ENCODE peak calls at places on chromosomes 16 and 17, in eight cellular contexts. One of them, this sample, is unnamed.

GRCh38 chr16:11354733-11355574 is 9.7 kb downstream of the RMI2 start:
- DNase-seq in A172: no peak
- DNase-seq in NCI-H2081: no peak
- DNase-seq in cardiac muscle cell: peak
- DNase-seq in NCI-H524: no peak
- DNase-seq in activated naive CD4-positive, alpha-beta T cell: peak
- DNase-seq in skeletal muscle cell: no peak
- DNase-seq in GM23248: no peak
- DNase-seq in this sample: peak

GRCh38 chr16:4203748-4204147 is 38.1 kb downstream of the SRL start:
- DNase-seq in A172: no peak
- DNase-seq in NCI-H2081: no peak
- DNase-seq in cardiac muscle cell: no peak
- DNase-seq in NCI-H524: no peak
- DNase-seq in activated naive CD4-positive, alpha-beta T cell: no peak
- DNase-seq in skeletal muscle cell: no peak
- DNase-seq in GM23248: no peak
- DNase-seq in this sample: no peak

GRCh38 chr17:4412933-4413831 is 20.6 kb upstream of the SPNS3 start:
- DNase-seq in A172: peak
- DNase-seq in NCI-H2081: peak
- DNase-seq in cardiac muscle cell: peak
- DNase-seq in NCI-H524: peak
- DNase-seq in activated naive CD4-positive, alpha-beta T cell: peak
- DNase-seq in skeletal muscle cell: peak
- DNase-seq in GM23248: peak
- DNase-seq in this sample: peak

GRCh38 chr16:77943770-77944169 is 78.6 kb upstream of the CLEC3A start:
- DNase-seq in A172: no peak
- DNase-seq in NCI-H2081: peak
- DNase-seq in cardiac muscle cell: no peak
- DNase-seq in NCI-H524: peak
- DNase-seq in activated naive CD4-positive, alpha-beta T cell: no peak
- DNase-seq in skeletal muscle cell: no peak
- DNase-seq in GM23248: no peak
- DNase-seq in this sample: no peak

GRCh38 chr17:65008877-65009276 is 47.7 kb downstream of the GNA13 start:
- DNase-seq in A172: no peak
- DNase-seq in NCI-H2081: no peak
- DNase-seq in cardiac muscle cell: no peak
- DNase-seq in NCI-H524: no peak
- DNase-seq in activated naive CD4-positive, alpha-beta T cell: no peak
- DNase-seq in skeletal muscle cell: no peak
- DNase-seq in GM23248: no peak
- DNase-seq in this sample: no peak

GRCh38 chr17:31452101-31452500 is 60.6 kb downstream of the RAB11FIP4 start:
- DNase-seq in A172: no peak
- DNase-seq in NCI-H2081: no peak
- DNase-seq in cardiac muscle cell: no peak
- DNase-seq in NCI-H524: no peak
- DNase-seq in activated naive CD4-positive, alpha-beta T cell: no peak
- DNase-seq in skeletal muscle cell: no peak
- DNase-seq in GM23248: peak
- DNase-seq in this sample: no peak

GRCh38 chr17:80389011-80389995 is 25.7 kb upstream of the ENDOV start:
- DNase-seq in A172: no peak
- DNase-seq in NCI-H2081: no peak
- DNase-seq in cardiac muscle cell: no peak
- DNase-seq in NCI-H524: no peak
- DNase-seq in activated naive CD4-positive, alpha-beta T cell: no peak
- DNase-seq in skeletal muscle cell: peak
- DNase-seq in GM23248: no peak
- DNase-seq in this sample: no peak

GRCh38 chr16:2471653-2472487 is 773 bp downstream of the NTN3 start:
- DNase-seq in A172: no peak
- DNase-seq in NCI-H2081: no peak
- DNase-seq in cardiac muscle cell: no peak
- DNase-seq in NCI-H524: peak
- DNase-seq in activated naive CD4-positive, alpha-beta T cell: no peak
- DNase-seq in skeletal muscle cell: no peak
- DNase-seq in GM23248: no peak
- DNase-seq in this sample: no peak

GRCh38 chr17:58605986-58606385 is 85.9 kb downstream of the TEX14 start:
- DNase-seq in A172: no peak
- DNase-seq in NCI-H2081: no peak
- DNase-seq in cardiac muscle cell: no peak
- DNase-seq in NCI-H524: peak
- DNase-seq in activated naive CD4-positive, alpha-beta T cell: no peak
- DNase-seq in skeletal muscle cell: no peak
- DNase-seq in GM23248: peak
- DNase-seq in this sample: no peak

This sample was measured in testis.